ENCODE peak calls at places on chromosomes 5 and 9, in five cellular contexts. Z is astrocyte of the spinal cord, K is WTC11, E is body of pancreas, Q is type B pancreatic cell. M is an unnamed sample.
A peak's percentile ranks its signal among the peaks of the same experiment; 100 is the strongest.

GRCh38 chr9:113989781-113990569 is 88.1 kb downstream of the AMBP start:
- DNase-seq in K (no peak), E (no peak), Z (no peak), Q (no peak), M (no peak)

GRCh38 chr5:145554399-145554798 is 280.7 kb downstream of the PRELID2 start:
- DNase-seq in Z (peak; percentile 87), E (peak; percentile 3), K (no peak), Q (no peak), M (peak; percentile 33)

GRCh38 chr5:51810592-51810991 is 427.3 kb downstream of the ISL1 start:
- DNase-seq in K (no peak), Z (no peak), E (no peak), Q (no peak), M (peak; percentile 38)

GRCh38 chr5:39628348-39628747 is 203.6 kb upstream of the DAB2 start:
- DNase-seq in E (no peak), K (no peak), Q (no peak), Z (no peak), M (no peak)

GRCh38 chr5:150558088-150558621 is 50.2 kb downstream of the NDST1 start:
- DNase-seq in Z (no peak), K (no peak), E (no peak), Q (no peak), M (no peak)

GRCh38 chr5:141031006-141031405 is 20.2 kb upstream of the PCDHB1 start:
- DNase-seq in Z (no peak), K (no peak), E (no peak), Q (no peak), M (no peak)

GRCh38 chr5:14440598-14441401 is 140.8 kb upstream of the OTULINL start:
- DNase-seq in E (peak; percentile 57), Z (peak; percentile 96), Q (no peak), K (no peak), M (no peak)

GRCh38 chr9:135501261-135502167 is 1.0 kb downstream of the MRPS2 start:
- DNase-seq in Q (no peak), K (no peak), E (peak; percentile 58), Z (peak; percentile 50), M (no peak)

GRCh38 chr5:66246621-66247020 is 102.5 kb downstream of the SREK1 start:
- DNase-seq in K (no peak), Z (peak; percentile 73), E (no peak), Q (no peak), M (no peak)

GRCh38 chr9:92611621-92612275 is 58.2 kb downstream of the IPPK start:
- DNase-seq in K (no peak), Q (no peak), Z (no peak), E (no peak), M (no peak)
- TF ChIP-seq CTCF in K (no peak), Q (no peak), Z (no peak), E (no peak), M (no peak)

GRCh38 chr5:71573611-71574010 is 13.5 kb upstream of the MCCC2 start:
- DNase-seq in Q (no peak), E (no peak), K (no peak), Z (no peak), M (no peak)
- TF ChIP-seq CTCF in Q (no peak), E (no peak), K (no peak), Z (no peak), M (no peak)

DNA sequence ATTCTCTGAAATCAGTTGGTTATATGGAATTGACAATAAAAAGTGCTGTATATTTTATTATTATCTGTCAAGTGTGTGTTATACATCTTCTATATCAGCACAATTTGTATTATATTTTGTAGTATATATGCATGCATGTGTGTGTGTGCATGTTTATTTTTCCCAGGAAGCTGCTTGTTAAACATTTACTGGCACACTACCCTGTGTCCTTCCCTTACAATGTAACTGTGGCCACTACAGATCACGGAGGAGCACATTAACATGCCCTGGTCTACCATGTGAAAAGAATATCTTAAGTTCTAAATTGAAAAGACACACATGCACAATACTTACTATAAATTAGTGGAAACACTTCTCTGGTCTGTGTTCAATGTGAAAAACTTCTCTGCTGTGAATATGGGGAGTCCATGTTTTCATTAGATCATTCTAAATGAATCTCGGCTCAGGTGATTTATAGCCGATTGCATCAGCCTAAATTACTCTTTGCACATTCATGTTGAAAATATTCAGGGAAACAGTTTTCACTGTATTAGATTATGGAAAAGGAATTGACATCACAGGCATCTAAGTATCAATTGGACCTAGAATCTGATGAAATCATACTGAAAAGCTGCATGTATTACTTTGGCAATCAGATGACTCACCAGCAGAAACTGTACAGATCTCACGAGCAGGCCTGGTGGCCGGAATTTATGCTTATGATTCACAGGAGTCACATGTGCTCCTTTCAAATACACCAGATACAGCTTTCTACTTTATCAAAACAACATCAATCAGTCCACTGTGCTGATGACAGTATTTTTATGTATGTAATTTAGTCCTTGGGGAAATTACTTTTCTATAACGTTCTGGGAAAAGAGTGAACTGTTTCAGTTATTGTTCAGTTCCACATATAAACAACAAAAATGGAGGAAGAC is 39.4 kb downstream of the LURAP1L start:
- DNase-seq in Z (peak; percentile 99), K (no peak), E (peak; percentile 82), Q (no peak), M (peak; percentile 65)
- TF ChIP-seq CTCF in Z (peak; percentile 39), K (no peak), E (peak; percentile 66), Q (peak; percentile 55), M (no peak)

DNA sequence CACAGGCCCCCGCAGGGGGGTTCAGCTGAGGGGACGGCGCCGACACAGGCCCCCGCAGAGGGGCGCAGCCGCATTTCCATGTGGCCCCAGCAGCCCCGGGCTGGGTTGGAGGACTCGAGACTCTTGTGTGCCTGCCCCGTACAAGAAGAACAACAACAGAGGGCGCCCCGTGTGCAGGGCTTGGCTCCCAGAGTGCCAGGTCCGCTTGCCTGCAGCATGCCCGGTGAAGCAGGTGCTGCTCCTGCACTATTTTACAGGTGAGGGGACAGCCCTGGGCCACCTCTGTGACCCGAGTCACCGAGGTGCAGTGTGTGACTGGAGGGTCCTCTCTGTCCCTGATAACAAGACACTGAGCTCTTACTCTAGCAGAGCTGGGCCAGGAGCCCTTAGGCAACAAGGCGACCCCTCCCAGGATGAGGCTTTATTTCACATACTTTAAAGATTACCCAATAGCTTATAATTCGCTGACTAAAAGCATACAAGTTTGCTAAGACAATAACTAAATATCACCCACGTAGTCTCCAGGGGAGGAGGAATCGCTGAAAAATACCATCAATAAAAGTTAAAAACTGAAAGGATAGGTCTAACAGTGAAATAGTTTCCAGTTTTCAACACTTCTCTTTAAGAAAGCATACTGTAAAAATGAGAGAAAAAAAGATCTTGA is 41.7 kb upstream of the SLC9A3 start:
- DNase-seq in Z (peak; percentile 8), Q (no peak), E (peak; percentile 31), K (peak; percentile 53), M (no peak)
- TF ChIP-seq CTCF in Z (no peak), Q (no peak), E (no peak), K (no peak), M (no peak)

GRCh38 chr9:6829027-6829426 is 71.3 kb downstream of the KDM4C start:
- DNase-seq in E (no peak), K (no peak), Q (no peak), Z (no peak), M (peak; percentile 2)
- TF ChIP-seq CTCF in E (no peak), K (no peak), Q (peak; percentile 29), Z (no peak), M (no peak)

GRCh38 chr9:137967280-137967943 is 89.8 kb downstream of the CACNA1B start:
- DNase-seq in K (no peak), Z (no peak), Q (no peak), E (no peak), M (no peak)
- TF ChIP-seq CTCF in K (no peak), Z (no peak), Q (no peak), E (no peak), M (no peak)

GRCh38 chr9:91803143-91803940 is 146.7 kb downstream of the ROR2 start:
- DNase-seq in E (no peak), K (no peak), Q (no peak), Z (peak; percentile 40), M (no peak)
- TF ChIP-seq CTCF in E (no peak), K (no peak), Q (no peak), Z (no peak), M (no peak)

GRCh38 chr9:36382484-36382883 is 17.6 kb downstream of the RNF38 start:
- DNase-seq in Z (no peak), K (no peak), Q (no peak), E (no peak), M (no peak)
- TF ChIP-seq CTCF in Z (no peak), K (no peak), Q (no peak), E (no peak), M (no peak)

M was measured in Calu3.